ENCODE peak calls at places on chromosomes 2 and 18, in nine cellular contexts. One of them, this sample, is unnamed.

GRCh38 chr2:231360881-231361294 is 34.6 kb upstream of the B3GNT7 start:
- DNase-seq in sigmoid colon: peak; percentile 52
- DNase-seq in transverse colon: peak; percentile 12
- DNase-seq in GM12891: no peak
- DNase-seq in GM23338: no peak
- DNase-seq in suprapubic skin: no peak
- DNase-seq in HL-60: no peak
- DNase-seq in SK-N-SH: no peak
- DNase-seq in GM12892: no peak
- DNase-seq in this sample: peak; percentile 25

GRCh38 chr2:167264380-167264779 is 376.1 kb downstream of the XIRP2 start:
- DNase-seq in HL-60: no peak
- DNase-seq in SK-N-SH: peak; percentile 17
- DNase-seq in transverse colon: peak; percentile 36
- DNase-seq in suprapubic skin: no peak
- DNase-seq in sigmoid colon: no peak
- DNase-seq in GM23338: peak; percentile 68
- DNase-seq in GM12892: no peak
- DNase-seq in GM12891: no peak
- DNase-seq in this sample: no peak

GRCh38 chr2:176106636-176107539 is at the start of gene HOXD11:
- DNase-seq in GM23338: peak; percentile 83
- DNase-seq in HL-60: no peak
- DNase-seq in GM12892: no peak
- DNase-seq in SK-N-SH: peak; percentile 69
- DNase-seq in GM12891: no peak
- DNase-seq in transverse colon: peak; percentile 66
- DNase-seq in suprapubic skin: no peak
- DNase-seq in sigmoid colon: peak; percentile 92
- DNase-seq in this sample: no peak

GRCh38 chr2:138787053-138787666 is 7.0 kb upstream of the NXPH2 start:
- DNase-seq in sigmoid colon: no peak
- DNase-seq in GM12892: no peak
- DNase-seq in SK-N-SH: peak; percentile 49
- DNase-seq in transverse colon: no peak
- DNase-seq in GM12891: no peak
- DNase-seq in HL-60: no peak
- DNase-seq in GM23338: peak; percentile 56
- DNase-seq in suprapubic skin: no peak
- DNase-seq in this sample: no peak

GRCh38 chr18:4593895-4594294 is 138.8 kb upstream of the DLGAP1 start:
- DNase-seq in SK-N-SH: no peak
- DNase-seq in GM12891: no peak
- DNase-seq in suprapubic skin: no peak
- DNase-seq in GM23338: no peak
- DNase-seq in HL-60: no peak
- DNase-seq in transverse colon: no peak
- DNase-seq in GM12892: no peak
- DNase-seq in sigmoid colon: no peak
- DNase-seq in this sample: no peak

GRCh38 chr2:238848941-238849853 is 1.3 kb downstream of the TWIST2 start:
- DNase-seq in GM12891: no peak
- DNase-seq in SK-N-SH: no peak
- DNase-seq in transverse colon: no peak
- DNase-seq in sigmoid colon: no peak
- DNase-seq in suprapubic skin: no peak
- DNase-seq in GM23338: peak; percentile 65
- DNase-seq in GM12892: no peak
- DNase-seq in HL-60: no peak
- DNase-seq in this sample: no peak

GRCh38 chr2:159738509-159739390 is 26.4 kb downstream of the MARCHF7 start:
- DNase-seq in SK-N-SH: no peak
- DNase-seq in HL-60: no peak
- DNase-seq in suprapubic skin: no peak
- DNase-seq in GM12892: no peak
- DNase-seq in sigmoid colon: no peak
- DNase-seq in GM12891: no peak
- DNase-seq in GM23338: peak; percentile 28
- DNase-seq in transverse colon: no peak
- DNase-seq in this sample: no peak

GRCh38 chr2:37610638-37611289 is 60.7 kb downstream of the CDC42EP3 start:
- DNase-seq in transverse colon: no peak
- DNase-seq in GM23338: no peak
- DNase-seq in GM12891: no peak
- DNase-seq in suprapubic skin: no peak
- DNase-seq in HL-60: no peak
- DNase-seq in sigmoid colon: no peak
- DNase-seq in GM12892: no peak
- DNase-seq in SK-N-SH: no peak
- DNase-seq in this sample: no peak

GRCh38 chr2:107811376-107811775 is 15.3 kb upstream of the RGPD4 start:
- DNase-seq in GM23338: no peak
- DNase-seq in GM12891: no peak
- DNase-seq in HL-60: no peak
- DNase-seq in GM12892: no peak
- DNase-seq in suprapubic skin: no peak
- DNase-seq in SK-N-SH: no peak
- DNase-seq in transverse colon: no peak
- DNase-seq in sigmoid colon: no peak
- DNase-seq in this sample: no peak

GRCh38 chr2:133755515-133756311 is 187.4 kb upstream of the NCKAP5 start:
- DNase-seq in sigmoid colon: peak; percentile 73
- DNase-seq in SK-N-SH: no peak
- DNase-seq in HL-60: no peak
- DNase-seq in GM12891: no peak
- DNase-seq in transverse colon: no peak
- DNase-seq in GM23338: no peak
- DNase-seq in GM12892: no peak
- DNase-seq in suprapubic skin: no peak
- DNase-seq in this sample: no peak

GRCh38 chr2:30193104-30193681 is 38.1 kb upstream of the LBH start:
- DNase-seq in SK-N-SH: no peak
- DNase-seq in GM12891: no peak
- DNase-seq in GM12892: no peak
- DNase-seq in suprapubic skin: no peak
- DNase-seq in sigmoid colon: peak; percentile 60
- DNase-seq in transverse colon: no peak
- DNase-seq in HL-60: no peak
- DNase-seq in GM23338: no peak
- DNase-seq in this sample: no peak

GRCh38 chr2:203432811-203433210 is 102.3 kb downstream of the RAPH1 start:
- DNase-seq in HL-60: no peak
- DNase-seq in suprapubic skin: no peak
- DNase-seq in GM12892: no peak
- DNase-seq in GM23338: no peak
- DNase-seq in GM12891: no peak
- DNase-seq in sigmoid colon: no peak
- DNase-seq in transverse colon: no peak
- DNase-seq in SK-N-SH: no peak
- DNase-seq in this sample: no peak

GRCh38 chr2:223860809-223861738 is 23.7 kb upstream of the AP1S3 start:
- DNase-seq in SK-N-SH: no peak
- DNase-seq in GM12891: no peak
- DNase-seq in GM23338: no peak
- DNase-seq in suprapubic skin: no peak
- DNase-seq in GM12892: no peak
- DNase-seq in sigmoid colon: no peak
- DNase-seq in HL-60: no peak
- DNase-seq in transverse colon: peak; percentile 65
- DNase-seq in this sample: no peak
- TF ChIP-seq POLR2AphosphoS5 in SK-N-SH: no peak
- TF ChIP-seq POLR2AphosphoS5 in GM12891: no peak
- TF ChIP-seq POLR2AphosphoS5 in GM23338: no peak
- TF ChIP-seq POLR2AphosphoS5 in suprapubic skin: no peak
- TF ChIP-seq POLR2AphosphoS5 in GM12892: no peak
- TF ChIP-seq POLR2AphosphoS5 in sigmoid colon: no peak
- TF ChIP-seq POLR2AphosphoS5 in HL-60: no peak
- TF ChIP-seq POLR2AphosphoS5 in transverse colon: no peak
- TF ChIP-seq POLR2AphosphoS5 in this sample: no peak

DNA sequence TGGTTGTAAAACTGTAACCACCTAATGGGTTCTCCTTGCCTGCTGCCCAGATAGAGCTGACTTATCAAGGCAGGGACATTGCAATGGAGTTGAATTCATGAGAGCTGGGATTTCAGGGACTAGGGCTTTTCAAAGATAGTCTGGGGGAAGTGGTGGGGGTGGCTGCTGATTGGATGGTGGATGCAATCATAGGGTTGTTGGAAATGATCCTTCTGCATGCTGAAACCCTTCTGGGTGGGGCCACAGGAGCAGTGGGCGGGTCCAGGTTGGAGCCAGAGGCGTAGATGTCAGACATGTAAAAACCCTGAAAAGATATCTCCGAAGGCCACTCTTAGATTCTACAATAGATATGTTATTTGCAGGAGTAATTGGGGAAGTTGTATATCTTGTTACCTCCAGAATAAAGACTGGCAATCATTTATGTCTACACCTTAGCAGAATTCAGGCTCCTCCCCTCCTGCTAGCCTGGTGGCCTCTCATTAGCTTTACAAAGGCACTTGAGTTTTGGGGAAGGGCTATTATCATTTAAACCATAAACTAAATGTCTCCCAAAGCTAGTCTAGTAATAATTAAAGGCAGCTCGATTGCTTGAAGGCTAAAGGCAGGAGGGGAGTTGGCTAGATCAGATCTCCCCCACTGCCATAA is 8.2 kb upstream of the FAM98A start:
- DNase-seq in GM12892: no peak
- DNase-seq in GM12891: no peak
- DNase-seq in sigmoid colon: no peak
- DNase-seq in GM23338: peak; percentile 88
- DNase-seq in suprapubic skin: no peak
- DNase-seq in SK-N-SH: no peak
- DNase-seq in HL-60: no peak
- DNase-seq in transverse colon: no peak
- DNase-seq in this sample: no peak
- TF ChIP-seq POLR2AphosphoS5 in GM12892: no peak
- TF ChIP-seq POLR2AphosphoS5 in GM12891: no peak
- TF ChIP-seq POLR2AphosphoS5 in sigmoid colon: no peak
- TF ChIP-seq POLR2AphosphoS5 in GM23338: peak; percentile 36
- TF ChIP-seq POLR2AphosphoS5 in suprapubic skin: no peak
- TF ChIP-seq POLR2AphosphoS5 in SK-N-SH: no peak
- TF ChIP-seq POLR2AphosphoS5 in HL-60: no peak
- TF ChIP-seq POLR2AphosphoS5 in transverse colon: no peak
- TF ChIP-seq POLR2AphosphoS5 in this sample: no peak

DNA sequence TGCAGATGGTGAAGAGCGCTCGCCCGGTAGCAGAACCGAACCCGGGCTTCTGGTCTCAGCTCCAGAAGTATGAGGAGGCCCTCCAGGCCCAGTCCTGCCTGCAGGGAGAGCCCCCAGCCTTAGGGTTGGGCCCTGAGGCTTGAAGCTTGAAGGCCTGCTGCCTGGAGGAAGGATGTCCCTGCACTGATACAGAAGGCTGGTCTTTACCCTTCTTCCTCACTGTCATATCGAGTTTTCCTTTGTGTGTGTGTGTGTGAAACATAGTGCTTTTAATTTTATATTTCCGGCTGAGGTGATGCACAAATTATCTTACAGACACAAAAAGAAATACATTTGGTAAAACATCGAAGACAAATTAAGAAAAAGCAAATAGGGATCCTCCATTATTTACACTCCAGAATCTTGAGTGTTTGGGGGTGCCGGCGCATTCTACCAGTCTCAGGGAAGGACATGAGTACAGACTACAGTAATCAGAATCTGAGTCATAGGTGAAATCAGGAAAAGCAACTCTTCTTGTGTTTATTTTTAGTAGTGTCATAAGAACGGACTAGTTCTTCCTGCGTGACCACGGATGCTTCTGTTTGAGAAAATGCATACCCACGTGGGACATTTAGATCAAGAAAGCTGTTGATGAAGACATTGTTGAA is 1.3 kb downstream of the DUSP28 start:
- DNase-seq in SK-N-SH: no peak
- DNase-seq in suprapubic skin: no peak
- DNase-seq in HL-60: no peak
- DNase-seq in GM12892: no peak
- DNase-seq in sigmoid colon: peak; percentile 61
- DNase-seq in transverse colon: peak; percentile 26
- DNase-seq in GM12891: no peak
- DNase-seq in GM23338: no peak
- DNase-seq in this sample: no peak
- TF ChIP-seq POLR2AphosphoS5 in SK-N-SH: no peak
- TF ChIP-seq POLR2AphosphoS5 in suprapubic skin: no peak
- TF ChIP-seq POLR2AphosphoS5 in HL-60: no peak
- TF ChIP-seq POLR2AphosphoS5 in GM12892: no peak
- TF ChIP-seq POLR2AphosphoS5 in sigmoid colon: no peak
- TF ChIP-seq POLR2AphosphoS5 in transverse colon: no peak
- TF ChIP-seq POLR2AphosphoS5 in GM12891: no peak
- TF ChIP-seq POLR2AphosphoS5 in GM23338: no peak
- TF ChIP-seq POLR2AphosphoS5 in this sample: no peak

GRCh38 chr2:60513996-60514395 is 39.5 kb downstream of the BCL11A start:
- DNase-seq in suprapubic skin: no peak
- DNase-seq in GM23338: no peak
- DNase-seq in GM12891: no peak
- DNase-seq in SK-N-SH: no peak
- DNase-seq in GM12892: no peak
- DNase-seq in HL-60: no peak
- DNase-seq in transverse colon: no peak
- DNase-seq in sigmoid colon: no peak
- DNase-seq in this sample: no peak

GRCh38 chr2:60510713-60511112 is 42.7 kb downstream of the BCL11A start:
- DNase-seq in HL-60: no peak
- DNase-seq in SK-N-SH: no peak
- DNase-seq in suprapubic skin: no peak
- DNase-seq in GM12891: no peak
- DNase-seq in transverse colon: no peak
- DNase-seq in GM12892: no peak
- DNase-seq in GM23338: peak; percentile 60
- DNase-seq in sigmoid colon: no peak
- DNase-seq in this sample: no peak

GRCh38 chr2:60512641-60513040 is 40.8 kb downstream of the BCL11A start:
- DNase-seq in suprapubic skin: no peak
- DNase-seq in SK-N-SH: no peak
- DNase-seq in GM12891: no peak
- DNase-seq in sigmoid colon: no peak
- DNase-seq in HL-60: no peak
- DNase-seq in GM23338: no peak
- DNase-seq in GM12892: no peak
- DNase-seq in transverse colon: no peak
- DNase-seq in this sample: no peak

GRCh38 chr2:60513191-60513590 is 40.3 kb downstream of the BCL11A start:
- DNase-seq in GM12891: no peak
- DNase-seq in GM12892: no peak
- DNase-seq in SK-N-SH: no peak
- DNase-seq in suprapubic skin: no peak
- DNase-seq in transverse colon: no peak
- DNase-seq in sigmoid colon: no peak
- DNase-seq in HL-60: no peak
- DNase-seq in GM23338: no peak
- DNase-seq in this sample: no peak

DNA sequence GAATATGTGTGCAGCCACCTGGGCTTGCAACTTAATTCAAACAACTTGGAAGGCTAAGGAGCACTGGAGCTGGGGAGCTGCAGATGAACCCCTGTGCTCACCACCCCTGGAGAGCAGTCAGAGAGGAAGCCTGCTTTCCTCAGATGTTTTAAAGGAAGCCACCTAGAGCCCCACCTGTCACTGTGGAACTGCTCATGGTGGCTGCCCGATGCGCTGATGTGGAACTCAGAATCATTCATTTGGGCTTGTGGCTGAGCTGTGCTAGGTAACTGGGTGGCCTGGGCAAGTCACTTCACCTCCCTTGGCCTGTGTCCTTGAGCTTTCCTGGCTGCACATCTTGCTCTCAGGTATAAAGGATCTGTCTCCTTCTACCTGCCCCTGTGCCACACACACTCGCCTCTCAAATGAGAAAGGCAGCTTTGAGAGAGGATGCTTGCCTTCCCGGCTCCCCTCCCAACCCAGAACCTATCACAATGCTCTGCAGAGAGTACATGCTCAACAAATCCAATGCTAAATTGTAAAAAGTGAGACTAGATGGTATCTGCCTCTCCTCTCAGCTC is 41.3 kb downstream of the BCL11A start:
- DNase-seq in GM12892: no peak
- DNase-seq in suprapubic skin: no peak
- DNase-seq in SK-N-SH: no peak
- DNase-seq in GM12891: no peak
- DNase-seq in GM23338: no peak
- DNase-seq in transverse colon: no peak
- DNase-seq in sigmoid colon: no peak
- DNase-seq in HL-60: no peak
- DNase-seq in this sample: no peak
- TF ChIP-seq POLR2AphosphoS5 in GM12892: no peak
- TF ChIP-seq POLR2AphosphoS5 in suprapubic skin: no peak
- TF ChIP-seq POLR2AphosphoS5 in SK-N-SH: no peak
- TF ChIP-seq POLR2AphosphoS5 in GM12891: no peak
- TF ChIP-seq POLR2AphosphoS5 in GM23338: no peak
- TF ChIP-seq POLR2AphosphoS5 in transverse colon: no peak
- TF ChIP-seq POLR2AphosphoS5 in sigmoid colon: no peak
- TF ChIP-seq POLR2AphosphoS5 in HL-60: no peak
- TF ChIP-seq POLR2AphosphoS5 in this sample: no peak

This sample was measured in breast epithelium.